ENCODE peak calls at places on chromosomes 16 and 17, in five cellular contexts. J is HCT116, S is HepG2, N is GM12878, T is K562. Q is an unnamed sample.
A peak's percentile ranks its signal among the peaks of the same experiment; 100 is the strongest.

GRCh38 chr17:78568494-78569115 is 8.6 kb downstream of the DNAH17 start:
- DNase-seq in J (no peak), S (peak; percentile 54), N (no peak), T (no peak), Q (no peak)

GRCh38 chr17:32958418-32958817 is 30.5 kb downstream of the TMEM98 start:
- DNase-seq in J (no peak), S (no peak), N (no peak), T (no peak), Q (peak; percentile 91)

GRCh38 chr17:78324391-78325075 is 35.3 kb downstream of the SOCS3 start:
- DNase-seq in J (no peak), S (no peak), N (no peak), T (no peak), Q (no peak)

GRCh38 chr16:57815987-57816745 is 13.9 kb upstream of the KIFC3 start:
- DNase-seq in J (peak; percentile 73), S (no peak), N (no peak), T (peak; percentile 33), Q (no peak)

GRCh38 chr16:11836653-11837244 is 14.6 kb downstream of the RSL1D1 start:
- DNase-seq in J (no peak), S (no peak), N (no peak), T (no peak), Q (no peak)

GRCh38 chr16:19810817-19811731 is 73.6 kb downstream of the GPRC5B start:
- DNase-seq in J (no peak), S (peak; percentile 68), N (no peak), T (no peak), Q (no peak)

GRCh38 chr17:43831633-43832032 is 1.3 kb downstream of the MPP3 start:
- DNase-seq in J (no peak), S (no peak), N (no peak), T (no peak), Q (no peak)

GRCh38 chr16:70591609-70592008 is 54.8 kb upstream of the IL34 start:
- DNase-seq in J (no peak), S (no peak), N (no peak), T (no peak), Q (no peak)

GRCh38 chr16:26765087-26765486 is 301.6 kb upstream of the C16orf82 start:
- DNase-seq in J (no peak), S (peak; percentile 13), N (no peak), T (peak; percentile 51), Q (no peak)

GRCh38 chr16:2473999-2474876 is 689 bp upstream of the TBC1D24 start:
- DNase-seq in J (no peak), S (no peak), N (no peak), T (peak; percentile 60), Q (no peak)

GRCh38 chr17:40150215-40150614 is 9.9 kb downstream of the CASC3 start:
- DNase-seq in J (no peak), S (no peak), N (no peak), T (no peak), Q (no peak)

GRCh38 chr17:1438593-1439083 is 17.4 kb downstream of the CRK start:
- DNase-seq in J (no peak), S (no peak), N (no peak), T (no peak), Q (no peak)

GRCh38 chr16:67652578-67653130 is 7.4 kb downstream of the ACD start:
- DNase-seq in J (peak; percentile 26), S (no peak), N (no peak), T (peak; percentile 97), Q (no peak)

GRCh38 chr17:14057591-14057990 is 11.7 kb upstream of the COX10 start:
- DNase-seq in J (no peak), S (no peak), N (no peak), T (no peak), Q (no peak)

GRCh38 chr17:59754547-59754946 is 47.1 kb downstream of the VMP1 start:
- DNase-seq in J (peak; percentile 99), S (peak; percentile 95), N (no peak), T (peak; percentile 17), Q (no peak)

GRCh38 chr17:59652119-59652518 is 32.4 kb downstream of the CLTC start:
- DNase-seq in J (no peak), S (no peak), N (no peak), T (no peak), Q (no peak)

GRCh38 chr17:8190506-8190905 is 526 bp upstream of the BORCS6 start:
- DNase-seq in J (no peak), S (no peak), N (no peak), T (no peak), Q (no peak)

GRCh38 chr17:10728331-10728730 is 1.5 kb downstream of the TMEM220 start:
- DNase-seq in J (no peak), S (no peak), N (no peak), T (no peak), Q (no peak)

GRCh38 chr16:84726670-84727467 is 27.1 kb downstream of the USP10 start:
- DNase-seq in J (no peak), S (peak; percentile 71), N (peak; percentile 72), T (no peak), Q (no peak)

GRCh38 chr17:2120550-2121335 is 65.8 kb downstream of the HIC1 start:
- DNase-seq in J (no peak), S (no peak), N (no peak), T (no peak), Q (no peak)

GRCh38 chr16:14109077-14109775 is 38.1 kb downstream of the MRTFB start:
- DNase-seq in J (no peak), S (no peak), N (no peak), T (no peak), Q (no peak)

GRCh38 chr17:18217412-18218015 is 7.9 kb upstream of the LLGL1 start:
- DNase-seq in J (peak; percentile 23), S (peak; percentile 62), N (peak; percentile 2), T (peak; percentile 80), Q (no peak)

GRCh38 chr17:79306688-79307323 is 232.2 kb downstream of the ENGASE start:
- DNase-seq in J (no peak), S (no peak), N (no peak), T (no peak), Q (no peak)

GRCh38 chr17:46194393-46195216 is 1.4 kb upstream of the KANSL1 start:
- DNase-seq in J (peak; percentile 39), S (no peak), N (peak; percentile 89), T (peak; percentile 45), Q (peak; percentile 72)

DNA sequence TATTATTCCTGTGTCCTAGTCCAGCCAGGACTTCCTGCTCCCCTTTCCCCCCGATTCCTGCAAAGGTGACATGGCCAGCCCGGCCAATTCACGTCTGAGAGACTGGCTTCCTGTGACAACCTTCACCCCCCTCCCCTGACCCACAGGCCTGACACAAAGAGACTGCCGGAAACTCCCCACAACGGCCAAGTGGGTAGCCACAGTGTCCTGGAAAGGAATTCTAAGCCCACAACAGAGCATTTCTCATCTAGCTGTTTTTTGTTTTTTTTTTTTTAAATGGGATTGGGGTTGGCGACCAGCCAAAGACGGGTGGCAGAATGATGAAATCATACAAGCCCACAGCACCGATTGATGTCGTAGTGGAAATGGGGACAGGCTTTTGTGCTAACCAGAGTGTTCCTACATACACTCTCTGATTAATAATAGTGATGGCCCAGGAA is 2.8 kb upstream of the XAF1 start:
- DNase-seq in J (no peak), S (peak; percentile 11), N (no peak), T (no peak), Q (no peak)
- H3K9ac ChIP-seq in J (no peak overlapping the region), S (no peak overlapping the region), N (no peak overlapping the region), T (no peak overlapping the region), Q (no peak overlapping the region)

GRCh38 chr17:49971199-49971847 is 2.3 kb downstream of the DLX4 start:
- DNase-seq in J (no peak), S (no peak), N (no peak), T (no peak), Q (no peak)

GRCh38 chr17:49972486-49973270 is 3.7 kb downstream of the DLX4 start:
- DNase-seq in J (no peak), S (no peak), N (no peak), T (no peak), Q (no peak)

GRCh38 chr17:49973271-49973615 is 4.3 kb downstream of the DLX4 start:
- DNase-seq in J (no peak), S (no peak), N (no peak), T (no peak), Q (no peak)

GRCh38 chr17:49970498-49970897 is 1.5 kb downstream of the DLX4 start:
- DNase-seq in J (no peak), S (no peak), N (no peak), T (no peak), Q (no peak)

GRCh38 chr17:49971848-49972485 is 3.0 kb downstream of the DLX4 start:
- DNase-seq in J (no peak), S (no peak), N (no peak), T (peak; percentile 72), Q (no peak)
- TF ChIP-seq EZH2 in J (no peak), S (peak; percentile 92), N (no peak), T (no peak), Q (no peak)

DNA sequence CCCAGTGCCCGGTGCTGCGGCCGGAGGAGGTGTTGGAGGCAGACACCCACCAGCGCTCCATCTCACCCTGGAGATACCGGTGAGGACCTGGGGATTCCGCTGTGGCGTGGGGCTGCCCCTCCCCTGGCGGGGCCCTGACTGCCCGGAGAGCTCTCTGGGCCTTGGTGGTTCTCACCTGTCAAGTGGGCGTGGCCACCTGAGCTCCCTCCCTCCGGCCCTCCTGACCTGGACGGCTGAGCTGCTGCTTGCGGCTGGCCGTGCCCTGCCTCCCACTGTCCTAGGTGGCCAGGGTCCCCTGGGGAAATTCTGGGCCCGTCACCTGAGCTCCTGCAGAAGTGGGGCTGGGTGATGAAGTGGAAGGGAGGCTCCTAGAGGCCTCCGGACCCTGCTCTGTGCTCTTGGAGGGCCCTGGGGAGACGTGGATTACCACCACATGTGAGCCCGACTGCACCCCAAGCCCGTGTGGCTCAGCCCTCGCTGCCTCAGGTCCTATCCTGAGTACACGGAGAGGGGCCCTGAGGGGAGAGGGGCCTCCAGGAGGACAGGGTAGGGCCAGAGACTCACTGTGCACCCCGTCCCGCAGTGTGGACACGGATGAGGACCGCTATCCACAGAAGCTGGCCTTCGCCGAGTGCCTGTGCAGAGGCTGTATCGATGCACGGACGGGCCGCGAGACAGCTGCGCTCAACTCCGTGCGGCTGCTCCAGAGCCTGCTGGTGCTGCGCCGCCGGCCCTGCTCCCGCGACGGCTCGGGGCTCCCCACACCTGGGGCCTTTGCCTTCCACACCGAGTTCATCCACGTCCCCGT is 1.1 kb downstream of the IL17C start:
- DNase-seq in J (no peak), S (no peak), N (no peak), T (peak; percentile 69), Q (no peak)
- TF ChIP-seq POLR2AphosphoS5 in J (no peak), S (no peak), N (no peak), T (no peak), Q (no peak)

GRCh38 chr17:81833160-81833920 is at the start of gene MCRIP1:
- DNase-seq in J (peak; percentile 91), S (peak; percentile 91), N (peak; percentile 72), T (peak; percentile 97), Q (peak; percentile 39)

GRCh38 chr17:81832608-81833159 is 407 bp downstream of the MCRIP1 start:
- DNase-seq in J (no peak), S (no peak), N (no peak), T (peak; percentile 60), Q (no peak)

GRCh38 chr17:81829858-81830257 is 3.2 kb downstream of the MCRIP1 start:
- DNase-seq in J (no peak), S (no peak), N (no peak), T (no peak), Q (no peak)

GRCh38 chr17:81831957-81832607 is 1.0 kb downstream of the MCRIP1 start:
- DNase-seq in J (no peak), S (no peak), N (no peak), T (no peak), Q (no peak)

DNA sequence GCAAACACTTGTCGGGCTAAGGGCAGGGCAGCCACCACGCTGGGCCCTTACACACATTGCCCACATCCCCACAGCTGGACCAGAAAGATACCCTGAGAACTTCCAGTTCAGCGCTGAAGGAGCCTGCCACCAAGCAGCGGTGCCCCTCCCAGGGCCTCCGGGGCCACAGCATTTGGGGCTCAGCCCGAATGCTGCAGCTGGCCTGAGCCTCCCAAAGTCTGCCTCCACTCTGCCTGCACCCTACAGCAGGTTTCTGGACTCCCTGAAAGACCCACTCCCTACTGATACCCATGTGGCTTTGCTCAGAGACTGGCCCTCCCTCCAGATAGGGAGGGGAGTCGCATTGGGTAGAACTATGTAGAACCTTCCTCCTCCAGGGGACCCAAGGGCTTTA is 1.5 kb downstream of the MCRIP1 start:
- DNase-seq in J (no peak), S (no peak), N (no peak), T (no peak), Q (no peak)
- H3K9ac ChIP-seq in J (peak overlapping the region; percentile 86), S (peak overlapping the region; percentile 76), N (peak overlapping the region; percentile 86), T (peak overlapping the region; percentile 96), Q (peak overlapping the region; percentile 90)